ENCODE peak calls at places on chromosomes 13 and 19, in nine cellular contexts. O is stomach, V is sigmoid colon, X is transverse colon, T is GM12878, R is HCT116, Y is breast epithelium, I is prostate gland, M is vagina. F is an unnamed sample.

GRCh38 chr13:72886272-72887062 is 104.5 kb downstream of the PIBF1 start:
- DNase-seq in O (no peak), V (no peak), X (no peak), T (no peak), R (no peak), Y (no peak), I (no peak), M (no peak), F (no peak)

GRCh38 chr13:98571955-98572662 is 4.8 kb downstream of the STK24 start:
- DNase-seq in O (no peak), V (no peak), X (peak; percentile 73), T (no peak), R (no peak), Y (no peak), I (no peak), M (no peak), F (peak; percentile 76)

GRCh38 chr19:1931445-1931844 is 9.5 kb upstream of the CSNK1G2 start:
- DNase-seq in O (no peak), V (no peak), X (no peak), T (no peak), R (no peak), Y (no peak), I (no peak), M (no peak), F (no peak)

GRCh38 chr19:15928321-15928720 is 6.0 kb downstream of the CYP4F11 start:
- DNase-seq in O (no peak), V (no peak), X (no peak), T (no peak), R (no peak), Y (no peak), I (no peak), M (no peak), F (no peak)

GRCh38 chr13:82214341-82214740 is 1667.9 kb downstream of the SLITRK1 start:
- DNase-seq in O (no peak), V (no peak), X (no peak), T (no peak), R (no peak), Y (no peak), I (no peak), M (no peak), F (no peak)

GRCh38 chr13:113981611-113982295 is 7.9 kb upstream of the C13orf46 start:
- DNase-seq in O (no peak), V (peak; percentile 62), X (no peak), T (no peak), R (no peak), Y (peak; percentile 36), I (no peak), M (no peak), F (no peak)

GRCh38 chr13:42876810-42877550 is 95.6 kb downstream of the FAM216B start:
- DNase-seq in O (no peak), V (no peak), X (no peak), T (no peak), R (no peak), Y (no peak), I (no peak), M (no peak), F (no peak)

GRCh38 chr13:45167611-45168554 is 33.0 kb downstream of the KCTD4 start:
- DNase-seq in O (peak; percentile 82), V (no peak), X (peak; percentile 77), T (no peak), R (peak; percentile 85), Y (peak; percentile 57), I (peak; percentile 78), M (no peak), F (no peak)

GRCh38 chr19:2494084-2494446 is 18.1 kb downstream of the GADD45B start:
- DNase-seq in O (no peak), V (no peak), X (no peak), T (no peak), R (no peak), Y (no peak), I (no peak), M (no peak), F (no peak)

GRCh38 chr13:113991191-113991669 is 17.4 kb upstream of the C13orf46 start:
- DNase-seq in O (no peak), V (peak; percentile 6), X (no peak), T (no peak), R (no peak), Y (no peak), I (no peak), M (no peak), F (peak; percentile 11)

DNA sequence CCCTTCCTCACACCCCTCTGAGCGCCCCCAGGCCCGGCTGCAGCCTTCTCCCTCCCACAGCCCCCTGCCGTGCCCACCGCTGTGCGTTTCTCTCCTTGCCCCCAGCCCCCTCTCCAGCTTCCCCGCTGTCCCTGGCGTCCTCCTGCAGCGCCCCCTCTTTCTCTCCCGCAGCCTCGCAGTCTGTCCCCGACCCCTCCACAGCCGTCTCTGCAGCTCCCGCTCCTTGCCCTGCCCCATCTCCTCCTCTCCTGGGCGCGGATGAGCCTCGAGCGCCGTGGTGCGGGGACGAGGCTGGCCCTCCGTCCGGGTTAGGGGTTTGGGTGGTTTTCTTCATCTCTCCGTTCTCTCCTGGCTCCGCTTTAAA is 1.1 kb downstream of the KMT5C start:
- DNase-seq in O (no peak), V (no peak), X (peak; percentile 43), T (no peak), R (no peak), Y (no peak), I (no peak), M (no peak), F (peak; percentile 83)
- TF ChIP-seq CTCF in O (no peak), V (no peak), X (no peak), T (peak; percentile 23), R (no peak), Y (no peak), I (peak; percentile 9), M (no peak), F (no peak)

GRCh38 chr19:54351474-54351873 is 12.5 kb upstream of the LILRA4 start:
- DNase-seq in O (no peak), V (no peak), X (no peak), T (no peak), R (no peak), Y (no peak), I (no peak), M (no peak), F (no peak)

GRCh38 chr19:54355675-54356074 is 9.1 kb downstream of the LAIR1 start:
- DNase-seq in O (no peak), V (no peak), X (no peak), T (no peak), R (no peak), Y (no peak), I (no peak), M (no peak), F (no peak)

GRCh38 chr19:54352041-54352440 is 12.7 kb downstream of the LAIR1 start:
- DNase-seq in O (no peak), V (no peak), X (no peak), T (no peak), R (no peak), Y (no peak), I (no peak), M (no peak), F (peak; percentile 82)

GRCh38 chr19:54354761-54355160 is 10.0 kb downstream of the LAIR1 start:
- DNase-seq in O (no peak), V (no peak), X (no peak), T (no peak), R (no peak), Y (no peak), I (no peak), M (no peak), F (no peak)

GRCh38 chr19:54352546-54352945 is 12.2 kb downstream of the LAIR1 start:
- DNase-seq in O (no peak), V (no peak), X (no peak), T (no peak), R (no peak), Y (no peak), I (no peak), M (no peak), F (no peak)
- H3K27me3 ChIP-seq in O (no peaks in the 10 kb centered on the region), V (peaks cover 4% of the 10 kb centered on the region), X (peaks cover 5% of the 10 kb centered on the region), T (no peaks in the 10 kb centered on the region), R (peaks cover 16% of the 10 kb centered on the region), Y (no peaks in the 10 kb centered on the region), I (no peaks in the 10 kb centered on the region), M (no peaks in the 10 kb centered on the region), F (no peaks in the 10 kb centered on the region)

DNA sequence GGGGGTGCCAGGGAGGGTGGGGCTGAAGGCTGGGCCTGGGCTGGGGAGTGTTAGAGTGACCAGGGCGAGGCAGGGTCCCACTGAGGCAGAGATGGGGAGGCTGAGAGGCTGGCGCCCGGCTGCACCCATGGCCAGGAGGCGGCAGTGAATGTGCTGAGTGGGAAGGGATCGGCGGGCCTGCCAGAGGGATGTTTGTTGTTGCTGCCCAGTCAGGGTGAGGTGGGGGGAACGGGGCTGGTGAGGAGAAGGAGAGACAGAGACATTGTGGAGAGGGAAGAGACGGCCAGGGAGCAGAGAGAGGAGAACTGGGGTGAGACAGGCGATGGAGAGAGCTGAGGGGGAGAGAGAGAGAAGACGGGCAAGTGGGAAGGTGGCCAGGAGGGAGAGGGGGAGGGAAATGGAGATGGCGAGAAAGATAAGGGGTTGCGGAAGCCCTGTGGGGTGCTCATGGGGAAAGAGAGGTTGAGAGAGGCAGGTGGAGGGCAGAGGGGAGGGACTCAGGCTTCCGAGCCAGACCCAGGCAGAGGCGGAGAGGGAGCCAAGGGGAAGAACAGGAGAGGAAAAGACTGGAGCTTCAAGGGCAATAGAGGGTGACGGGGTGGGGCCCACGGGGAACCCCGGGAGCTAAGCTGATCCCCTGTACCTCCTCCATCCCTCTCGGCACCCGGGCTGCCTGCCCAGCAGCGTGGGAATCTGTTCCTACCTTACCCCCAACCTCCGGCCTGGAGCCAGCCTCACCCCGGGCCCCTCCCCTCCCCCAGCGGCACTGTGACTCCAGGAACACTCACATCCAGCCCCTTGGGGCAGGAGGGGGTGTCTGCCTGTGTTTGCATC is 690 bp upstream of the B3GNT8 start:
- DNase-seq in O (no peak), V (no peak), X (peak; percentile 45), T (no peak), R (no peak), Y (peak; percentile 62), I (peak; percentile 65), M (no peak), F (no peak)
- TF ChIP-seq POLR2AphosphoS5 in O (no peak), V (no peak), X (no peak), T (no peak), R (no peak), Y (no peak), I (no peak), M (no peak), F (peak; percentile 23)

GRCh38 chr19:44202470-44202869 is 9.9 kb upstream of the ZNF227 start:
- DNase-seq in O (no peak), V (no peak), X (no peak), T (no peak), R (no peak), Y (no peak), I (no peak), M (no peak), F (no peak)

GRCh38 chr19:44204772-44205171 is 7.6 kb upstream of the ZNF227 start:
- DNase-seq in O (no peak), V (no peak), X (no peak), T (no peak), R (no peak), Y (no peak), I (no peak), M (no peak), F (no peak)

GRCh38 chr19:44207126-44207803 is 5.1 kb upstream of the ZNF227 start:
- DNase-seq in O (peak; percentile 87), V (peak; percentile 92), X (peak; percentile 90), T (peak; percentile 66), R (peak; percentile 87), Y (peak; percentile 88), I (peak; percentile 78), M (peak; percentile 86), F (peak; percentile 93)

DNA sequence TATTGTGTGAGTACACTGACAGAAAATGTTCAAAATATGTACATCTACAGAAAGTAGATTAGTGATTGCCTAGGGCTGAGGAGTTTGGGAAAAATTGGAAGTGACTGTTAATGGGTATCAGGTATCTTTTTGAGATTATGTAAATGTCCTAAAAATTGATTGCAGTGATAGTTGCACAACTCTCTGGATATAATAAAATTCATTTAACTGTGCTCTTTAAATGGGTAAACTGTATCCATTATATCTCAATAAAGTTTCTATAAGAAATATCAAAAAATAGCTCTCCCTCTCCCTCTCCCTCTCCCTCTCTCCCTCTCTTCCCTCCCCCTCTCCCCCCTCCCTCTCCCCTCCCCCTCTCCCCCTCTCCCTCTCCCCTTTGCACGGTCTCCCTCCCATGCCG is 9.4 kb upstream of the ZNF227 start:
- DNase-seq in O (no peak), V (no peak), X (no peak), T (no peak), R (no peak), Y (no peak), I (no peak), M (no peak), F (no peak)
- TF ChIP-seq CTCF in O (no peak), V (no peak), X (no peak), T (no peak), R (no peak), Y (no peak), I (no peak), M (no peak), F (no peak)